ENCODE peak calls at places on chromosomes 7 and 10, in four cellular contexts. L is HCT116, F is PC-3, O is PC-9. S is an unnamed sample. For H3K9me2, the result is how much of the 10 kb centered on the place peaks cover.

GRCh38 chr7:67462781-67463191 is 466.2 kb downstream of the TYW1 start:
- DNase-seq in L (no peak), F (no peak), O (no peak), S (no peak)

GRCh38 chr7:101094791-101095375 is 9.6 kb downstream of the TRIM56 start:
- DNase-seq in L (no peak), F (peak), O (no peak), S (peak)

GRCh38 chr10:61836888-61837747 is 64.4 kb upstream of the ARID5B start:
- DNase-seq in L (peak), F (peak), O (peak), S (no peak)

GRCh38 chr7:127978421-127978820 is 52.8 kb downstream of the LRRC4 start:
- DNase-seq in L (no peak), F (no peak), O (no peak), S (no peak)

GRCh38 chr10:83427101-83427500 is 712.2 kb upstream of the GHITM start:
- DNase-seq in L (no peak), F (no peak), O (no peak), S (no peak)

GRCh38 chr10:134743-135600 is at the start of gene ZMYND11:
- DNase-seq in L (no peak), F (peak), O (no peak), S (peak)

GRCh38 chr10:124123141-124123540 is 29.7 kb upstream of the CHST15 start:
- DNase-seq in L (no peak), F (no peak), O (no peak), S (no peak)

GRCh38 chr7:32846630-32847225 is 44.8 kb downstream of the KBTBD2 start:
- DNase-seq in L (peak), F (peak), O (peak), S (peak)

GRCh38 chr10:95793401-95794045 is 37.6 kb downstream of the ENTPD1 start:
- DNase-seq in L (no peak), F (no peak), O (no peak), S (no peak)

GRCh38 chr7:30932562-30932961 is 20.9 kb downstream of the AQP1 start:
- DNase-seq in L (no peak), F (no peak), O (no peak), S (no peak)

GRCh38 chr7:27948856-27949255 is 208.9 kb downstream of the TAX1BP1 start:
- DNase-seq in L (no peak), F (no peak), O (no peak), S (no peak)

GRCh38 chr10:126351021-126351420 is 37.3 kb downstream of the ADAM12 start:
- DNase-seq in L (no peak), F (no peak), O (no peak), S (no peak)

GRCh38 chr7:33716581-33717477 is 188.5 kb upstream of the BMPER start:
- DNase-seq in L (peak), F (peak), O (peak), S (peak)

GRCh38 chr10:68550747-68551411 is 9.3 kb upstream of the TET1 start:
- DNase-seq in L (peak), F (peak), O (no peak), S (peak)

GRCh38 chr10:60572511-60573194 is 183.0 kb upstream of the ANK3 start:
- DNase-seq in L (no peak), F (peak), O (no peak), S (peak)

GRCh38 chr10:101438881-101439391 is 85.0 kb downstream of the BTRC start:
- DNase-seq in L (no peak), F (peak), O (no peak), S (no peak)

GRCh38 chr7:32347244-32347828 is 142.8 kb downstream of the LSM5 start:
- DNase-seq in L (peak), F (peak), O (no peak), S (peak)

GRCh38 chr7:84117304-84117703 is 77.3 kb downstream of the SEMA3A start:
- DNase-seq in L (no peak), F (no peak), O (no peak), S (peak)

GRCh38 chr10:21498977-21499376 is 26.5 kb downstream of the SKIDA1 start:
- DNase-seq in L (no peak), F (no peak), O (no peak), S (peak)

GRCh38 chr10:21500578-21500910 is 24.9 kb downstream of the SKIDA1 start:
- DNase-seq in L (no peak), F (no peak), O (no peak), S (peak)

GRCh38 chr10:21501109-21501508 is 24.4 kb downstream of the SKIDA1 start:
- DNase-seq in L (no peak), F (no peak), O (no peak), S (no peak)

GRCh38 chr10:21499580-21499909 is 25.9 kb downstream of the SKIDA1 start:
- DNase-seq in L (no peak), F (no peak), O (no peak), S (peak)

GRCh38 chr10:21499910-21500577 is 25.4 kb downstream of the SKIDA1 start:
- DNase-seq in L (no peak), F (no peak), O (no peak), S (no peak)
- TF ChIP-seq CTCF in L (no peak), F (no peak), O (no peak), S (no peak)

DNA sequence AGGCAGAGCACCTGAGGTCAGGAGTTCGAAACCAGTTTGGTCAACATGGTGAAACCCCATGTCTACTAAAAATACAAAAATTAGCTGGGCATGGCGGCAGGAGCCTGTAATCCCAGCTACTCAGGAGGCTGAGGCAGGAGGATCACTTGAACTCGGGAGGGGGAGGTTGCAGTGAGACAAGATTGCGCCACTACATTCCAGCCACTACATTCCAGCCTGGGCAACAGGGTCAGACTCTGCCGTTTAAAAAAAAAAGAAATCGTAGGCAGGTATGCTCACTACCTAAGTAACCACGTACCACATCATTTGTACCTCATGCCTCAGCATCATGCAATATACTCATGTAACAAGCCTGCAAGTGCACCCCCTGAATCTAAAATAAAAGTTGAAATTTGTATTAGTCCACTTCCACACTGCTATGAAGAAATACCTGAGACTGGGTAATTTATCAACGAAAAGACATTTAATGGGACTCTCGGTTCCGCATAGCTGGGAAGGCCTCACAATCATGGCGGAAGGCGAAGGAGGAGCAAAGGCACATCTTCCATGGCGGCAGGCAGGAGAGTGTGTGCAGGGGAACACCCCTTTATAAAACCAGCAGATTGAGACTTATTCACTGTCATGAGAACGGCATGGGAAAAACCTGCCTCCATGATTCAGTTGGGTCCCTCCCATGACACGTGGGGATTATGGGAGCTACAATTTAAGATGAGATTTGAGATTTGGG is 8.1 kb upstream of the EIF4H start:
- DNase-seq in L (no peak), F (no peak), O (peak), S (no peak)
- H3K9me2 ChIP-seq in L (under half), F (under half), O (under half), S (under half)

GRCh38 chr10:118458957-118459641 is 117.0 kb upstream of the FAM204A start:
- DNase-seq in L (no peak), F (no peak), O (no peak), S (peak)
- H3K4me3 ChIP-seq in L (no peak), F (no peak), O (peak), S (no peak)

DNA sequence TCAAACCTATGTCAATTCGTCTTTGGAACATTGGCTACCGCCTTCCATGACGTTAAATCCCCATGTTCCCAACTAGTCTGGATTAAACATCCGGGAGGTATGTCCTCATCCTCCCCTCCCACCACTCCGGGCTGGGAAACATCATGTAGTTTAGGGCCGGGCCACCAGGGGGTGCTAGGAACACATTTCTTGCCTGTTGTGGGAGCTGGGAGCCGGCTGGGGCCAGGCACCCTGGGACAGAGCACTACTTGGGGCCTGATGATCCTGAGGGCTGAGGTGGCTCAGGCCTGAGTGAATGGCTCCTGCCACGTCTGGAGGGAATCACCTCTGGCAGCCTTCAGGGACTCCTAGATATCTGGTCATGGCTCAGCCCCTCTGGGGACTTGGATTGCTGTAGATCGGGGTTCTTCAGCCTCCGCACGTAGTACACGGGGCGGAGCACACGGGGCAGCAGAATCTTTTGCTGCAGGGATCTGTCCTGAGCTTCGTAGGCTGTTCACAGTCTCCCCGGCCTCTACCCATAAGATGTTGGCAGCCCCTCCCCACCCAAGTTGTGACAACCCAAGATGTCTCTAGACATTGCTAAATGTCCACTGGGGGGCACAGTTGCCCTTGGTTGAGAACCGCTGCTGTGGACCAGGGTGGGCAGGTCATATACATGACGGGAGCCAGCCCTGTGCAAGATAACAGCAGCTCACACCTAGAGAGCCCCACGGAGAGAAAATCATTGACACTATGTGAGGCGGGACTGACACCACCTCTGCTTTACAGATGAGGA is 141.2 kb upstream of the ZNF716 start:
- DNase-seq in L (no peak), F (no peak), O (no peak), S (peak)
- TF ChIP-seq CTCF in L (no peak), F (peak), O (peak), S (no peak)

DNA sequence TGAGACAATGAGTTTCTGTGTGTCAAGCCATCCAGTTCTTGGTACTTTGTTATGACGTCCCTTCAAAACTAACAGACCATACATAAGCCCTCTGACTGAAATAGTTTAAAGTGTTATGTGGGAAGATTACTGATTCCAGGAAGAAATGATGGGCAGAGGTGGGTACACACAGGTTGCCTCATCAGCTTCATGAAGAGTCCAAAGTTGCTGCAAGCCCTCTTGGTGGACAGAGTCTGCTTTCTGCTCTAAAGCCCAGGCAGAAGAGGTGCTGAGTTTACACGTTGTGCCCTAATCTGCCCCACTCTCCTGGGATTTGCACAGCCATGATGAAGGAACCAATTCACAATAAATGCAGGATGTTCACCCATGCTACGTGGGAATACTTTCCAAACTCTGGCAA is 187.4 kb downstream of the PARD3 start:
- DNase-seq in L (no peak), F (no peak), O (no peak), S (no peak)
- H3K9me2 ChIP-seq in L (under half), F (under half), O (under half), S (under half)

DNA sequence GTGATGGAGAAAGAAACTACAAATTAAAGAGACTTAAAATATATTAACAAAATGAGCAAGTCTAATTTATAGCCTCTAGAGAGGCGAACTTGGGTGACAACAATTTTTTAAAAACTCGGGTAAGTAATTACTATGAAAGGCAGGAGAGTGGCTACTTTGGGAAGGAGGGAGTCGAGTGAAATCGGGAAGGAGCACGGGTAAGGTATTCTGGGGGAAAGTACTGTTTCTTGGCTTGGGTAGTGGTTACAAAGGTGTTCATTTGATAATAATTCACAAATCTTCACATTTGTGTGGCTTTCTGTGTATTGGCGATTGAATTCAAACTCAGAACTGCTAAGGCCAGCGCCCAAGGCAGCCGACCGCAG is 32.9 kb upstream of the GRID1 start:
- DNase-seq in L (no peak), F (no peak), O (no peak), S (no peak)
- H3K4me3 ChIP-seq in L (peak), F (peak), O (peak), S (peak)

S was measured in GM23338.